ENCODE peak calls at places on chromosomes 1 and 21, in five cellular contexts. S, X, A, P and F are unnamed samples.
A peak's percentile ranks its signal among the peaks of the same experiment; 100 is the strongest.

GRCh38 chr1:10867914-10868598 is 71.6 kb upstream of the CASZ1 start:
- DNase-seq in S (no peak), X (no peak), A (no peak), P (no peak), F (no peak)

GRCh38 chr1:205275133-205275532 is 46.4 kb downstream of the NUAK2 start:
- DNase-seq in S (no peak), X (no peak), A (no peak), P (no peak), F (peak; percentile 34)

GRCh38 chr1:184910596-184910995 is 63.7 kb downstream of the NIBAN1 start:
- DNase-seq in S (peak; percentile 5), X (no peak), A (no peak), P (no peak), F (no peak)

GRCh38 chr1:162612606-162613400 is 19.5 kb upstream of the DDR2 start:
- DNase-seq in S (no peak), X (no peak), A (no peak), P (no peak), F (no peak)

GRCh38 chr1:63772876-63773275 is 941 bp upstream of the ROR1 start:
- DNase-seq in S (no peak), X (no peak), A (no peak), P (no peak), F (peak; percentile 57)

GRCh38 chr1:26602378-26602959 is 72.9 kb downstream of the RPS6KA1 start:
- DNase-seq in S (peak; percentile 71), X (peak; percentile 58), A (no peak), P (no peak), F (peak; percentile 56)

GRCh38 chr1:226572325-226572726 is 23.8 kb downstream of the STUM start:
- DNase-seq in S (no peak), X (no peak), A (no peak), P (no peak), F (no peak)

GRCh38 chr1:8113257-8114220 is 87.4 kb upstream of the ERRFI1 start:
- DNase-seq in S (no peak), X (no peak), A (no peak), P (no peak), F (no peak)

GRCh38 chr1:211386931-211387330 is 60.3 kb downstream of the TRAF5 start:
- DNase-seq in S (no peak), X (no peak), A (no peak), P (no peak), F (no peak)

GRCh38 chr1:45010855-45011811 is at the start of gene HECTD3:
- DNase-seq in S (peak; percentile 56), X (peak; percentile 71), A (peak; percentile 65), P (no peak), F (peak; percentile 80)

GRCh38 chr1:226679853-226680516 is 59.1 kb downstream of the ITPKB start:
- DNase-seq in S (peak; percentile 95), X (peak; percentile 64), A (peak; percentile 75), P (no peak), F (peak; percentile 95)

GRCh38 chr21:16770279-16770678 is 742.6 kb upstream of the CXADR start:
- DNase-seq in S (no peak), X (no peak), A (no peak), P (no peak), F (no peak)

GRCh38 chr1:95982706-95983105 is 738.9 kb upstream of the PTBP2 start:
- DNase-seq in S (no peak), X (no peak), A (no peak), P (no peak), F (no peak)

GRCh38 chr1:2097386-2098300 is 47.4 kb downstream of the PRKCZ start:
- DNase-seq in S (no peak), X (no peak), A (no peak), P (no peak), F (no peak)

GRCh38 chr1:15825800-15826199 is 18.4 kb upstream of the UQCRHL start:
- DNase-seq in S (no peak), X (no peak), A (no peak), P (no peak), F (peak; percentile 9)

GRCh38 chr1:37958690-37959089 is 11.8 kb upstream of the INPP5B start:
- DNase-seq in S (no peak), X (no peak), A (no peak), P (no peak), F (no peak)

GRCh38 chr1:232890340-232890953 is 60.0 kb upstream of the NTPCR start:
- DNase-seq in S (no peak), X (no peak), A (no peak), P (no peak), F (no peak)

GRCh38 chr1:153567621-153568366 is 2.1 kb upstream of the S100A2 start:
- DNase-seq in S (no peak), X (no peak), A (no peak), P (no peak), F (peak; percentile 59)

GRCh38 chr1:35062518-35063196 is 16.5 kb upstream of the ZMYM1 start:
- DNase-seq in S (no peak), X (peak; percentile 40), A (no peak), P (no peak), F (no peak)

GRCh38 chr1:206455681-206456344 is 14.5 kb upstream of the IKBKE start:
- DNase-seq in S (peak; percentile 50), X (no peak), A (no peak), P (no peak), F (peak; percentile 34)

GRCh38 chr1:100398648-100399047 is 46.3 kb downstream of the CDC14A start:
- DNase-seq in S (no peak), X (no peak), A (no peak), P (no peak), F (no peak)

GRCh38 chr1:199490804-199491527 is 536.5 kb upstream of the NR5A2 start:
- DNase-seq in S (no peak), X (no peak), A (no peak), P (peak; percentile 32), F (peak; percentile 8)

GRCh38 chr1:227934476-227935313 is 13.0 kb downstream of the WNT9A start:
- DNase-seq in S (no peak), X (no peak), A (no peak), P (no peak), F (no peak)

GRCh38 chr1:5733596-5733995 is 258.6 kb downstream of the NPHP4 start:
- DNase-seq in S (no peak), X (no peak), A (no peak), P (no peak), F (no peak)

GRCh38 chr1:53639251-53639721 is 99.7 kb downstream of the GLIS1 start:
- DNase-seq in S (no peak), X (no peak), A (no peak), P (no peak), F (peak; percentile 68)

GRCh38 chr1:93585059-93585966 is 96.3 kb downstream of the BCAR3 start:
- DNase-seq in S (no peak), X (no peak), A (no peak), P (no peak), F (no peak)

GRCh38 chr1:119805247-119805646 is 6.0 kb downstream of the REG4 start:
- DNase-seq in S (no peak), X (no peak), A (no peak), P (no peak), F (no peak)

GRCh38 chr1:193103759-193104495 is 1.3 kb downstream of the GLRX2 start:
- DNase-seq in S (no peak), X (no peak), A (no peak), P (no peak), F (no peak)

GRCh38 chr1:219626865-219627264 is 14.0 kb upstream of the ZC3H11B start:
- DNase-seq in S (no peak), X (no peak), A (no peak), P (no peak), F (no peak)

GRCh38 chr1:241841661-241842060 is 6.3 kb upstream of the EXO1 start:
- DNase-seq in S (no peak), X (no peak), A (no peak), P (no peak), F (no peak)

GRCh38 chr1:89254658-89255287 is 17.9 kb downstream of the GBP5 start:
- DNase-seq in S (no peak), X (no peak), A (no peak), P (no peak), F (no peak)

GRCh38 chr1:90127288-90127953 is 132.5 kb downstream of the ZNF326 start:
- DNase-seq in S (no peak), X (no peak), A (no peak), P (no peak), F (no peak)

GRCh38 chr1:236494586-236495207 is 29.1 kb upstream of the LGALS8 start:
- DNase-seq in S (no peak), X (no peak), A (no peak), P (no peak), F (no peak)